ENCODE peak calls at places on chromosome 17, in four cellular contexts. H, J, N and F are unnamed samples. For H3K36me3, the result is how much of the 10 kb centered on the place peaks cover.

GRCh38 chr17:17391575-17392370 is 85.0 kb upstream of the MED9 start:
- DNase-seq in H (no peak), J (peak), N (no peak), F (no peak)

GRCh38 chr17:5135726-5136579 is 20.1 kb downstream of the USP6 start:
- DNase-seq in H (no peak), J (no peak), N (no peak), F (no peak)

GRCh38 chr17:58268326-58268725 is 12.4 kb downstream of the MPO start:
- DNase-seq in H (no peak), J (no peak), N (no peak), F (no peak)

GRCh38 chr17:7930841-7931631 is 710 bp downstream of the TRAPPC1 start:
- DNase-seq in H (no peak), J (no peak), N (no peak), F (no peak)

GRCh38 chr17:75845933-75846700 is 1.9 kb upstream of the UNC13D start:
- DNase-seq in H (no peak), J (no peak), N (no peak), F (no peak)

GRCh38 chr17:70808596-70808995 is 639.3 kb downstream of the KCNJ2 start:
- DNase-seq in H (no peak), J (no peak), N (no peak), F (no peak)

GRCh38 chr17:43171761-43172487 is 910 bp downstream of the NBR1 start:
- DNase-seq in H (peak), J (peak), N (no peak), F (peak)

GRCh38 chr17:81924557-81925532 is 2.7 kb downstream of the MAFG start:
- DNase-seq in H (peak), J (no peak), N (no peak), F (no peak)

GRCh38 chr17:27746881-27747280 is 53.4 kb downstream of the NOS2 start:
- DNase-seq in H (no peak), J (no peak), N (no peak), F (no peak)

GRCh38 chr17:32483451-32484019 is 3.3 kb upstream of the CDK5R1 start:
- DNase-seq in H (peak), J (peak), N (peak), F (peak)

GRCh38 chr17:55769625-55770000 is 18.8 kb downstream of the PCTP start:
- DNase-seq in H (no peak), J (peak), N (no peak), F (peak)

GRCh38 chr17:58699771-58700170 is 7.4 kb downstream of the RAD51C start:
- DNase-seq in H (no peak), J (no peak), N (no peak), F (no peak)

GRCh38 chr17:81254955-81255717 is 16.0 kb downstream of the NDUFAF8 start:
- DNase-seq in H (peak), J (peak), N (no peak), F (peak)

GRCh38 chr17:65163990-65164495 is 26.9 kb downstream of the RGS9 start:
- DNase-seq in H (no peak), J (peak), N (no peak), F (peak)

GRCh38 chr17:13864551-13864950 is 204.8 kb upstream of the COX10 start:
- DNase-seq in H (no peak), J (peak), N (no peak), F (peak)

DNA sequence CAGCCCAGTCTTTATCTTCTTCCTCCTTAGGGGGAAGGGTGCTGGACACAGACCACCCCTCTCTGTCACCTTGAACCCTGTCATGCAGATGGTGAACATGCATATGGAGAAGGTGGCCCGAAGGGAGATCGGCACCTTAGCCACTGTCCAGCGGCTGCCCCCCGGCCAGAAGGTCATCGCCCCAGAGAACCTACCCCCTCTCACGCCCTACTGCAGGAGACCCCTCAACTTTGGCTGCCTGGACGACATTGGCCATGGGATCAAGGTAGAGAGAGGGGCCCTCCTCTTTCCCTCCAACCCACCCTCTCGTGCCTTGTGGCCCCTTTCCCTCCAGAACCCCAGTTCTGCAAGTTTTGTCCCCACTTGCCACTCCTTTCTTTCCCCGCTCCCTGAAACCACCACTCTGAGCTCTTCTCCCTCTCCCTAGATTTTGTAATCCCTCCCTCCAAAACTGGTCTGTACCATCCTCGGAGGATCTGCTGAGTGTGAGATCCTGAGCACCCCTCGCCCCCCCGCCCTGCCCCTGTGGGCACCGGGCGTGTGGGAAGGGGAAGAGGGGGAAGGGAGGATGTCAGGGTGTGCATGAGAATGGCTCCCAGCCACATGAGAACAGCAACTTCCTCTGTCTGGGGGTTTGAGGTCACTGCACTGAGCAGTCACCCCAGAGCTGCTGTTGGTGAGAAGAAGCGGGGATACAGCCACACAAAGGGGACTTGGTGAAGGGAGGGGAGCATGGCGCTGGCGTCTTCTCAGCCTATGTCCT is 7.3 kb downstream of the ABI3 start:
- DNase-seq in H (no peak), J (no peak), N (no peak), F (no peak)
- H3K4me3 ChIP-seq in H (no peak), J (no peak), N (no peak), F (no peak)

GRCh38 chr17:61968757-61969156 is 41.0 kb upstream of the INTS2 start:
- DNase-seq in H (no peak), J (no peak), N (no peak), F (no peak)

GRCh38 chr17:61972311-61972710 is 44.5 kb upstream of the INTS2 start:
- DNase-seq in H (no peak), J (no peak), N (no peak), F (no peak)

GRCh38 chr17:61970030-61970429 is 42.2 kb upstream of the INTS2 start:
- DNase-seq in H (no peak), J (no peak), N (no peak), F (no peak)

GRCh38 chr17:61974115-61974514 is 46.3 kb upstream of the INTS2 start:
- DNase-seq in H (no peak), J (no peak), N (no peak), F (no peak)
- H3K36me3 ChIP-seq in H (under half), J (under half), N (under half), F (half or more)

GRCh38 chr17:6755281-6755680 is 565 bp upstream of the XAF1 start:
- DNase-seq in H (no peak), J (no peak), N (no peak), F (peak)
- H3K4me3 ChIP-seq in H (no peak), J (peak), N (no peak), F (peak)

GRCh38 chr17:826778-827177 is 44.6 kb downstream of the MRM3 start:
- DNase-seq in H (no peak), J (no peak), N (no peak), F (no peak)
- H3K36me3 ChIP-seq in H (under half), J (under half), N (under half), F (under half)

GRCh38 chr17:67467500-67468481 is 90.7 kb downstream of the PITPNC1 start:
- DNase-seq in H (no peak), J (no peak), N (no peak), F (no peak)
- H3K4me3 ChIP-seq in H (no peak), J (no peak), N (no peak), F (no peak)

DNA sequence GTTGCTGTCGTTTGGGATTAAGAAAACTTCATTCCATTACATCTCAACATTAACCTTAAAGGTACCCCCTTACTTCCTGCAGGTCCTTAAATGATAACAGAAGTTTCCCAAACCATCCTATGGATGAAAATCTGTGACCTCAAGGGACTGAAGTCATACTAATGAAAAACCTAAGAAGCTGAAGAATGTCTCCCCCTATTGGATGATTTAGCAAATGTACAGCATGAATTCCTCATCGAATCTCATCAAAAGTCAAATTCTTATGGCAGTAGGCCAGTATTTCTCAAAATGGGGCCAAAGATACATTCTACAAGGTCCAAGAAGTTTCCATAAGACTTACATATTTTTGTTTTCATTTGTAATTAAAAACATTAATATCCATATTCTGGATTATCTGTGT is 13.5 kb downstream of the SCO1 start:
- DNase-seq in H (peak), J (peak), N (peak), F (no peak)
- H3K36me3 ChIP-seq in H (under half), J (under half), N (under half), F (half or more)

GRCh38 chr17:48831549-48831883 is 681 bp downstream of the CALCOCO2 start:
- DNase-seq in H (no peak), J (no peak), N (no peak), F (no peak)
- H3K4me3 ChIP-seq in H (peak), J (peak), N (peak), F (peak)

GRCh38 chr17:46028969-46029565 is 30.0 kb downstream of the STH start:
- DNase-seq in H (no peak), J (no peak), N (no peak), F (no peak)
- H3K36me3 ChIP-seq in H (under half), J (under half), N (under half), F (half or more)

GRCh38 chr17:46848534-46848933 is 2.8 kb upstream of the WNT9B start:
- DNase-seq in H (no peak), J (no peak), N (no peak), F (no peak)

GRCh38 chr17:46851029-46851741 is at the start of gene WNT9B:
- DNase-seq in H (peak), J (peak), N (no peak), F (peak)

GRCh38 chr17:46853896-46854444 is 2.6 kb downstream of the WNT9B start:
- DNase-seq in H (no peak), J (peak), N (no peak), F (no peak)

GRCh38 chr17:46847204-46848191 is 3.9 kb upstream of the WNT9B start:
- DNase-seq in H (no peak), J (no peak), N (no peak), F (no peak)

DNA sequence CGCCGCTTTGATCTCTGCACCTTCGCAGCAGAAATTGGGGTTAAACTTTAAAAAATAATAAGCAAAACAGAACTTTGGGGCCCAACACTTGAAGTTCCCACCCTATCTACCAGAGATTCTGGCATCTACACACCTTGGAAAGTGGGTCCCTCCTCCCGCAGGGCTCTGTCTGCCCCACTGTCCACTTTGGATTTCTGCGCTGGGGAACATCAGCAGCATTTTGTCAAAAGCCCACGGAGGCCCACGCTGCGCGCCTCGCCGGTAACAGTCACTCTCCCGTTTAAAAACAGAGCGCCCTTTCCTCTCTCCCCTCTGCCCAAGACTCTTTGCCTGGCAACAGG is 725 bp upstream of the WNT9B start:
- DNase-seq in H (no peak), J (no peak), N (no peak), F (no peak)
- H3K4me3 ChIP-seq in H (peak), J (no peak), N (no peak), F (no peak)